ENCODE peak calls at places on chromosomes 3 and 15, in four cellular contexts. K, X, P and V are unnamed samples.
A peak's percentile ranks its signal among the peaks of the same experiment; 100 is the strongest.

GRCh38 chr3:130866327-130866726 is 27.6 kb upstream of the ATP2C1 start:
- DNase-seq in K (no peak), X (no peak), P (no peak), V (no peak)

GRCh38 chr3:174329321-174329720 is 529.8 kb upstream of the NAALADL2 start:
- DNase-seq in K (no peak), X (no peak), P (no peak), V (no peak)

GRCh38 chr3:56012732-56013131 is 455.5 kb downstream of the ERC2 start:
- DNase-seq in K (no peak), X (no peak), P (no peak), V (no peak)

GRCh38 chr3:167251678-167252077 is 128.4 kb downstream of the ZBBX start:
- DNase-seq in K (no peak), X (no peak), P (no peak), V (no peak)

GRCh38 chr15:66290518-66290917 is 2.9 kb upstream of the DIS3L start:
- DNase-seq in K (no peak), X (no peak), P (no peak), V (no peak)

GRCh38 chr15:63048115-63048985 is 5.8 kb downstream of the TPM1 start:
- DNase-seq in K (peak; percentile 78), X (peak; percentile 96), P (peak; percentile 84), V (peak; percentile 85)

GRCh38 chr3:139222100-139222657 is 121.6 kb upstream of the MRPS22 start:
- DNase-seq in K (no peak), X (no peak), P (no peak), V (no peak)

GRCh38 chr3:48407542-48408099 is 22.3 kb downstream of the PLXNB1 start:
- DNase-seq in K (no peak), X (no peak), P (peak; percentile 2), V (peak; percentile 10)

GRCh38 chr15:40931300-40932142 is 2.4 kb downstream of the DLL4 start:
- DNase-seq in K (no peak), X (no peak), P (no peak), V (no peak)

GRCh38 chr15:41465822-41466421 is 27.8 kb upstream of the ITPKA start:
- DNase-seq in K (no peak), X (no peak), P (peak; percentile 57), V (no peak)

GRCh38 chr15:99565031-99565280 is 828 bp upstream of the MEF2A start:
- DNase-seq in K (no peak), X (no peak), P (no peak), V (no peak)

GRCh38 chr15:46416544-46416943 is 781.7 kb downstream of the SQOR start:
- DNase-seq in K (no peak), X (no peak), P (no peak), V (no peak)

GRCh38 chr3:171206283-171206682 is 179.8 kb upstream of the SLC2A2 start:
- DNase-seq in K (no peak), X (no peak), P (no peak), V (no peak)

GRCh38 chr15:85589873-85590272 is 204.9 kb downstream of the KLHL25 start:
- DNase-seq in K (no peak), X (no peak), P (no peak), V (no peak)

GRCh38 chr15:68235022-68235421 is 5.5 kb upstream of the CLN6 start:
- DNase-seq in K (no peak), X (no peak), P (no peak), V (no peak)

GRCh38 chr15:39640665-39641064 is 59.8 kb downstream of the THBS1 start:
- DNase-seq in K (no peak), X (no peak), P (no peak), V (no peak)

GRCh38 chr3:197024881-197025735 is 4.5 kb downstream of the MELTF start:
- DNase-seq in K (no peak), X (no peak), P (no peak), V (peak; percentile 5)

GRCh38 chr3:79521221-79521848 is 246.5 kb downstream of the ROBO1 start:
- DNase-seq in K (no peak), X (no peak), P (no peak), V (no peak)

GRCh38 chr3:169327969-169328368 is 335.5 kb downstream of the MECOM start:
- DNase-seq in K (no peak), X (no peak), P (no peak), V (no peak)

GRCh38 chr15:73633991-73634495 is 854 bp upstream of the NPTN start:
- DNase-seq in K (no peak), X (no peak), P (no peak), V (no peak)

GRCh38 chr15:31905054-31905453 is 125.3 kb upstream of the CHRNA7 start:
- DNase-seq in K (no peak), X (no peak), P (no peak), V (no peak)

GRCh38 chr3:186931487-186932280 is 1.4 kb downstream of the ST6GAL1 start:
- DNase-seq in K (peak; percentile 59), X (peak; percentile 53), P (peak; percentile 63), V (no peak)